ENCODE peak calls at places on chromosomes 11 and 22, in five cellular contexts. K, V, M, L and A are unnamed samples.

GRCh38 chr22:27842236-27842993 is 40.9 kb upstream of the MN1 start:
- DNase-seq in K (no peak), V (no peak), M (no peak), L (no peak), A (peak; percentile 20)

GRCh38 chr11:126403658-126404057 is 48.2 kb downstream of the ST3GAL4 start:
- DNase-seq in K (no peak), V (no peak), M (no peak), L (no peak), A (no peak)

GRCh38 chr11:125945797-125946520 is at the start of gene VSIG10L2:
- DNase-seq in K (no peak), V (no peak), M (no peak), L (no peak), A (no peak)

GRCh38 chr11:12430912-12431311 is 53.5 kb downstream of the PARVA start:
- DNase-seq in K (no peak), V (peak; percentile 65), M (peak; percentile 91), L (no peak), A (peak; percentile 87)

GRCh38 chr22:45628508-45628907 is 43.1 kb upstream of the ATXN10 start:
- DNase-seq in K (no peak), V (no peak), M (no peak), L (no peak), A (no peak)

GRCh38 chr11:67266424-67267187 is at the start of gene GRK2:
- DNase-seq in K (no peak), V (peak; percentile 39), M (peak; percentile 28), L (no peak), A (no peak)

GRCh38 chr11:75347781-75348613 is 3.5 kb downstream of the ARRB1 start:
- DNase-seq in K (no peak), V (no peak), M (peak; percentile 98), L (no peak), A (peak; percentile 98)

GRCh38 chr11:86152006-86152862 is 83.3 kb upstream of the PICALM start:
- DNase-seq in K (no peak), V (peak; percentile 38), M (peak; percentile 53), L (no peak), A (no peak)

GRCh38 chr22:37121887-37122591 is 12.5 kb upstream of the TMPRSS6 start:
- DNase-seq in K (no peak), V (peak; percentile 92), M (peak; percentile 37), L (no peak), A (peak; percentile 50)

GRCh38 chr22:29524440-29525191 is 28.9 kb downstream of the THOC5 start:
- DNase-seq in K (no peak), V (peak; percentile 54), M (peak; percentile 13), L (peak; percentile 56), A (peak; percentile 27)

GRCh38 chr22:39471421-39472141 is 14.8 kb downstream of the MGAT3 start:
- DNase-seq in K (no peak), V (peak; percentile 73), M (peak; percentile 51), L (no peak), A (peak; percentile 76)

GRCh38 chr22:46678003-46678657 is 57.9 kb downstream of the GRAMD4 start:
- DNase-seq in K (no peak), V (no peak), M (no peak), L (no peak), A (no peak)

GRCh38 chr11:109606256-109606655 is 184.3 kb downstream of the C11orf87 start:
- DNase-seq in K (no peak), V (no peak), M (no peak), L (no peak), A (no peak)

DNA sequence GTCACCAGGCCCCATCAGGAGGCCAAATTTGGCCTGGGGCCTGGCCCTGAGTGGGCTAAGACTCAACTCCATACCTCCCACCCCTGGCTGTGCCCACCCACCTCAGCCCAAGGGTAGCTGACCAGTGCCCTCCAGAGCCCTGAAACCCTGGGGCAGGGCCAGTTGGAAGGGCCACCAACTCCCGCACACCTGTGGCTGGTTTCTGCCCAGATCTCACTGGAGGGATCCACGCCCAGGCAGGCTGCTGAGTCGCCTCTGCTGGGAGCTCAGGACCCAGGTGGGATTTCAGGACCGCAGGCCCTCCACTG is 8.9 kb upstream of the PIM3 start:
- DNase-seq in K (no peak), V (no peak), M (no peak), L (no peak), A (no peak)
- H3K9ac ChIP-seq in K (no peak overlapping the region), V (no peak overlapping the region), M (peak overlapping the region; percentile 53), L (no peak overlapping the region), A (no peak overlapping the region)

GRCh38 chr11:63871962-63872832 is 33.3 kb downstream of the MARK2 start:
- DNase-seq in K (no peak), V (peak; percentile 98), M (peak; percentile 93), L (no peak), A (peak; percentile 98)
- H3K79me1 ChIP-seq in K (peaks cover 7% of the 10 kb centered on the region), V (peaks cover 2% of the 10 kb centered on the region), M (peaks cover 46% of the 10 kb centered on the region), L (peaks cover 12% of the 10 kb centered on the region), A (peaks cover 24% of the 10 kb centered on the region)

GRCh38 chr11:47177846-47178245 is 1.2 kb upstream of the ARFGAP2 start:
- DNase-seq in K (no peak), V (no peak), M (no peak), L (no peak), A (no peak)
- H3K4me3 ChIP-seq in K (peak overlapping the region; percentile 90), V (no peak overlapping the region), M (no peak overlapping the region), L (no peak overlapping the region), A (no peak overlapping the region)

DNA sequence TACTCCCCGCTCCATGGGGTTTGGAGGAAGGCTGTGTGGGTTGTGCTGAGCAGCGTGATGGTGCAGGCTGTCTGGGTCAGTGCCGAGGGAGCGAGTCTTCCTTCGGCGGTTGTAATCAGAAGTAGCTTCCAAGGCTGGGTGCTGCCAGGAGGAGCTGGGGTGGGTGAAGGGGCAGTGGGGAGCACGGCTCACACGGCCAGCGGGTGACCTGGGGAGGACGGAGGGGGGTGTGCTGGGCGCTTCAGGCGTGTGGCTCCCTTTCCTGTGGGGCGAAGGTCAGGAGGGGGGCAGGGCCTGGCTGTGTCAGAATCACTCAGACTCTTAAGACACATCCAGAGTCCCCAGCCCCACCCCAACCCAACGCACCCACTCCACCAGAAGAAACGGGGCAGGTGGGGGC is 60.2 kb downstream of the LRP5 start:
- DNase-seq in K (no peak), V (no peak), M (no peak), L (no peak), A (no peak)
- H3K9ac ChIP-seq in K (peak overlapping the region; percentile 16), V (no peak overlapping the region), M (no peak overlapping the region), L (no peak overlapping the region), A (no peak overlapping the region)

GRCh38 chr11:134244593-134244992 is 8.6 kb downstream of the THYN1 start:
- DNase-seq in K (no peak), V (no peak), M (peak; percentile 32), L (no peak), A (peak; percentile 36)
- H3K79me1 ChIP-seq in K (no peaks in the 10 kb centered on the region), V (no peaks in the 10 kb centered on the region), M (no peaks in the 10 kb centered on the region), L (no peaks in the 10 kb centered on the region), A (peaks cover 10% of the 10 kb centered on the region)

GRCh38 chr11:84227970-84228369 is 941.8 kb upstream of the CCDC90B start:
- DNase-seq in K (no peak), V (peak; percentile 2), M (no peak), L (no peak), A (no peak)
- H3K4me3 ChIP-seq in K (no peak overlapping the region), V (no peak overlapping the region), M (no peak overlapping the region), L (no peak overlapping the region), A (no peak overlapping the region)

GRCh38 chr11:133832096-133833081 is 12.9 kb downstream of the SPATA19 start:
- DNase-seq in K (no peak), V (peak; percentile 65), M (no peak), L (peak; percentile 40), A (no peak)
- H3K9ac ChIP-seq in K (no peak overlapping the region), V (no peak overlapping the region), M (no peak overlapping the region), L (no peak overlapping the region), A (no peak overlapping the region)

GRCh38 chr22:19117111-19117512 is 5.1 kb downstream of the DGCR2 start:
- DNase-seq in K (no peak), V (no peak), M (no peak), L (no peak), A (no peak)
- H3K79me1 ChIP-seq in K (peaks cover 25% of the 10 kb centered on the region), V (peaks cover 8% of the 10 kb centered on the region), M (peaks cover 36% of the 10 kb centered on the region), L (peaks cover 36% of the 10 kb centered on the region), A (peaks cover 39% of the 10 kb centered on the region)

GRCh38 chr22:49872347-49872746 is 18.7 kb downstream of the ZBED4 start:
- DNase-seq in K (no peak), V (no peak), M (no peak), L (no peak), A (no peak)

GRCh38 chr22:49869091-49869830 is 15.6 kb downstream of the ZBED4 start:
- DNase-seq in K (no peak), V (no peak), M (no peak), L (no peak), A (no peak)

GRCh38 chr22:49871482-49871881 is 17.8 kb downstream of the ZBED4 start:
- DNase-seq in K (no peak), V (no peak), M (no peak), L (no peak), A (no peak)

GRCh38 chr22:49867303-49868250 is 13.9 kb downstream of the ZBED4 start:
- DNase-seq in K (no peak), V (no peak), M (no peak), L (no peak), A (no peak)

DNA sequence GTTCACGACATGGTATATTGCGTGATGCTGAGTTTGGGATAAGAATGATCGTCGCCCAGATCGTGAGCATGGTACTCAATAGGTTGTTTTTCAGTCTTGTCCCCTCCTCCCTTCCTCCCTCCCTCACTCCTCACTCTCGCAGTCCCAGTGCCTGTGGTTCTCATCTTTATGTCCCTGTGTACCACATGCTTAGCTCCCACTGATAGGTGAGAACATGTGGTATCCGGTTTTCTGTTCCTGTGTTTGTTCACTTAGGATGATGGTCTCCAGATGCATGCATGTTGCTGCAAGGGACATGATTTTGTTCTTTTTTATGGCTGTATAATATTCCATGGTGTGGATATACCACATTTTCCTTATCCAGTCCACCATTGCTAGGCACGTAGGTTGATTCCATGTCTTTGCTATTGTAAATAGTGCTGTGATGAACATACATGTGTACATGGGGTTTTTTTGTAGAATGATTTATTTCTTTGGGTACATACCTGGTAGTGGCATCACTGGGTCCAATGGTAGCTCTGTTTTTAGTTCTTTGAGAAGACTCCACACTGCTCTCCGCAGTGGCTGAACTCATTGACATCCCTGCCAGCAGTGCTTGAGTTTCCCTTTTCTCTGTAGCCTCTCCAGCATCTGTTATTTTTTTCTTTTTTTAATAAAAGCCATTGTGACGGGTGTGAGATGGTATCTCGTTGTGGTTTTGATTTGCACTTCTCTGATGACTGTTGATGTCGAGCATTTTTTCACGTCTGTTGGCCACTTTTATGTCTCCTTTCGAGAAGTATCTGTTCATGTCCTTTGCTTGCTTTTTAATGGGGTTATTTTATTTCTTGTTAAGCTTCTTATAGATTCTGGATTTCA is 16.4 kb downstream of the ZBED4 start:
- DNase-seq in K (no peak), V (no peak), M (no peak), L (no peak), A (no peak)
- H3K4me3 ChIP-seq in K (no peak overlapping the region), V (no peak overlapping the region), M (no peak overlapping the region), L (no peak overlapping the region), A (no peak overlapping the region)

GRCh38 chr22:22425366-22425765 is 83.2 kb downstream of the ZNF280B start:
- DNase-seq in K (no peak), V (no peak), M (no peak), L (no peak), A (no peak)

GRCh38 chr22:22424956-22425355 is 83.6 kb downstream of the ZNF280B start:
- DNase-seq in K (no peak), V (no peak), M (no peak), L (no peak), A (no peak)

GRCh38 chr22:22427542-22428065 is 80.9 kb downstream of the ZNF280B start:
- DNase-seq in K (no peak), V (peak; percentile 85), M (no peak), L (no peak), A (no peak)

GRCh38 chr22:22424210-22424800 is 84.2 kb downstream of the ZNF280B start:
- DNase-seq in K (no peak), V (peak; percentile 48), M (no peak), L (peak; percentile 56), A (no peak)

GRCh38 chr22:22425783-22426624 is 82.5 kb downstream of the ZNF280B start:
- DNase-seq in K (no peak), V (no peak), M (no peak), L (no peak), A (no peak)
- H3K9ac ChIP-seq in K (no peak overlapping the region), V (no peak overlapping the region), M (no peak overlapping the region), L (no peak overlapping the region), A (no peak overlapping the region)